ENCODE peak calls at places on chromosomes 12 and 14, in six cellular contexts. One of them, this sample, is unnamed.

GRCh38 chr12:93127107-93127560 is 198.0 kb upstream of the EEA1 start:
- DNase-seq in LNCaP clone FGC: no peak
- DNase-seq in right cardiac atrium: no peak
- DNase-seq in CD8-positive, alpha-beta memory T cell: no peak
- DNase-seq in BE2C: no peak
- DNase-seq in transverse colon: no peak
- DNase-seq in this sample: no peak

GRCh38 chr12:51825216-51825615 is 23.3 kb downstream of the FIGNL2 start:
- DNase-seq in LNCaP clone FGC: no peak
- DNase-seq in right cardiac atrium: no peak
- DNase-seq in CD8-positive, alpha-beta memory T cell: no peak
- DNase-seq in BE2C: no peak
- DNase-seq in transverse colon: no peak
- DNase-seq in this sample: no peak

GRCh38 chr12:46342562-46343033 is 30.0 kb downstream of the SLC38A2 start:
- DNase-seq in LNCaP clone FGC: no peak
- DNase-seq in right cardiac atrium: no peak
- DNase-seq in CD8-positive, alpha-beta memory T cell: no peak
- DNase-seq in BE2C: peak
- DNase-seq in transverse colon: peak
- DNase-seq in this sample: no peak

GRCh38 chr12:55516391-55516790 is 24.2 kb downstream of the OR6C68 start:
- DNase-seq in LNCaP clone FGC: no peak
- DNase-seq in right cardiac atrium: no peak
- DNase-seq in CD8-positive, alpha-beta memory T cell: no peak
- DNase-seq in BE2C: no peak
- DNase-seq in transverse colon: no peak
- DNase-seq in this sample: no peak

GRCh38 chr14:91252901-91253794 is 8.6 kb upstream of the GPR68 start:
- DNase-seq in LNCaP clone FGC: no peak
- DNase-seq in right cardiac atrium: peak
- DNase-seq in CD8-positive, alpha-beta memory T cell: peak
- DNase-seq in BE2C: peak
- DNase-seq in transverse colon: peak
- DNase-seq in this sample: peak

GRCh38 chr14:70073924-70074566 is 114.7 kb downstream of the SLC8A3 start:
- DNase-seq in LNCaP clone FGC: peak
- DNase-seq in right cardiac atrium: peak
- DNase-seq in CD8-positive, alpha-beta memory T cell: no peak
- DNase-seq in BE2C: peak
- DNase-seq in transverse colon: peak
- DNase-seq in this sample: no peak

GRCh38 chr12:11998944-11999315 is 71.8 kb upstream of the BCL2L14 start:
- DNase-seq in LNCaP clone FGC: no peak
- DNase-seq in right cardiac atrium: no peak
- DNase-seq in CD8-positive, alpha-beta memory T cell: no peak
- DNase-seq in BE2C: no peak
- DNase-seq in transverse colon: no peak
- DNase-seq in this sample: no peak

GRCh38 chr12:72264548-72265175 is 7.5 kb upstream of the TRHDE start:
- DNase-seq in LNCaP clone FGC: peak
- DNase-seq in right cardiac atrium: no peak
- DNase-seq in CD8-positive, alpha-beta memory T cell: no peak
- DNase-seq in BE2C: no peak
- DNase-seq in transverse colon: no peak
- DNase-seq in this sample: no peak

GRCh38 chr12:103855036-103855712 is 14.1 kb upstream of the NT5DC3 start:
- DNase-seq in LNCaP clone FGC: no peak
- DNase-seq in right cardiac atrium: no peak
- DNase-seq in CD8-positive, alpha-beta memory T cell: no peak
- DNase-seq in BE2C: no peak
- DNase-seq in transverse colon: no peak
- DNase-seq in this sample: no peak

GRCh38 chr12:77591959-77592358 is 238.7 kb upstream of the NAV3 start:
- DNase-seq in LNCaP clone FGC: no peak
- DNase-seq in right cardiac atrium: no peak
- DNase-seq in CD8-positive, alpha-beta memory T cell: no peak
- DNase-seq in BE2C: no peak
- DNase-seq in transverse colon: no peak
- DNase-seq in this sample: no peak

GRCh38 chr14:75711134-75711795 is 50.2 kb downstream of the TTLL5 start:
- DNase-seq in LNCaP clone FGC: no peak
- DNase-seq in right cardiac atrium: peak
- DNase-seq in CD8-positive, alpha-beta memory T cell: no peak
- DNase-seq in BE2C: peak
- DNase-seq in transverse colon: no peak
- DNase-seq in this sample: no peak

GRCh38 chr12:84826925-84827324 is 85.7 kb downstream of the SLC6A15 start:
- DNase-seq in LNCaP clone FGC: no peak
- DNase-seq in right cardiac atrium: no peak
- DNase-seq in CD8-positive, alpha-beta memory T cell: no peak
- DNase-seq in BE2C: no peak
- DNase-seq in transverse colon: no peak
- DNase-seq in this sample: no peak

GRCh38 chr14:96077983-96078686 is 39.0 kb downstream of the C14orf132 start:
- DNase-seq in LNCaP clone FGC: no peak
- DNase-seq in right cardiac atrium: no peak
- DNase-seq in CD8-positive, alpha-beta memory T cell: no peak
- DNase-seq in BE2C: no peak
- DNase-seq in transverse colon: no peak
- DNase-seq in this sample: no peak

GRCh38 chr14:72513346-72513745 is 380.6 kb downstream of the DPF3 start:
- DNase-seq in LNCaP clone FGC: no peak
- DNase-seq in right cardiac atrium: no peak
- DNase-seq in CD8-positive, alpha-beta memory T cell: no peak
- DNase-seq in BE2C: no peak
- DNase-seq in transverse colon: no peak
- DNase-seq in this sample: no peak

GRCh38 chr12:15050664-15051063 is 77.8 kb downstream of the PDE6H start:
- DNase-seq in LNCaP clone FGC: no peak
- DNase-seq in right cardiac atrium: no peak
- DNase-seq in CD8-positive, alpha-beta memory T cell: no peak
- DNase-seq in BE2C: no peak
- DNase-seq in transverse colon: no peak
- DNase-seq in this sample: no peak

GRCh38 chr12:28882444-28882843 is 266.6 kb upstream of the FAR2 start:
- DNase-seq in LNCaP clone FGC: no peak
- DNase-seq in right cardiac atrium: no peak
- DNase-seq in CD8-positive, alpha-beta memory T cell: no peak
- DNase-seq in BE2C: no peak
- DNase-seq in transverse colon: no peak
- DNase-seq in this sample: no peak

GRCh38 chr12:131675126-131676080 is 35.5 kb upstream of the SFSWAP start:
- DNase-seq in LNCaP clone FGC: no peak
- DNase-seq in right cardiac atrium: no peak
- DNase-seq in CD8-positive, alpha-beta memory T cell: no peak
- DNase-seq in BE2C: no peak
- DNase-seq in transverse colon: no peak
- DNase-seq in this sample: no peak

GRCh38 chr14:65032319-65032718 is 45.6 kb downstream of the FNTB start:
- DNase-seq in LNCaP clone FGC: peak
- DNase-seq in right cardiac atrium: peak
- DNase-seq in CD8-positive, alpha-beta memory T cell: no peak
- DNase-seq in BE2C: no peak
- DNase-seq in transverse colon: peak
- DNase-seq in this sample: peak

GRCh38 chr12:82973601-82974000 is 286.9 kb downstream of the TMTC2 start:
- DNase-seq in LNCaP clone FGC: no peak
- DNase-seq in right cardiac atrium: no peak
- DNase-seq in CD8-positive, alpha-beta memory T cell: no peak
- DNase-seq in BE2C: no peak
- DNase-seq in transverse colon: no peak
- DNase-seq in this sample: no peak

GRCh38 chr12:66803972-66804371 is 125.1 kb upstream of the GRIP1 start:
- DNase-seq in LNCaP clone FGC: no peak
- DNase-seq in right cardiac atrium: no peak
- DNase-seq in CD8-positive, alpha-beta memory T cell: no peak
- DNase-seq in BE2C: no peak
- DNase-seq in transverse colon: no peak
- DNase-seq in this sample: no peak

GRCh38 chr12:26158078-26158764 is 33.4 kb upstream of the BHLHE41 start:
- DNase-seq in LNCaP clone FGC: no peak
- DNase-seq in right cardiac atrium: no peak
- DNase-seq in CD8-positive, alpha-beta memory T cell: no peak
- DNase-seq in BE2C: peak
- DNase-seq in transverse colon: no peak
- DNase-seq in this sample: no peak

GRCh38 chr14:69376439-69376838 is 21.7 kb downstream of the ERH start:
- DNase-seq in LNCaP clone FGC: no peak
- DNase-seq in right cardiac atrium: no peak
- DNase-seq in CD8-positive, alpha-beta memory T cell: no peak
- DNase-seq in BE2C: no peak
- DNase-seq in transverse colon: no peak
- DNase-seq in this sample: no peak

GRCh38 chr12:49580572-49581535 is 12.9 kb upstream of the MCRS1 start:
- DNase-seq in LNCaP clone FGC: peak
- DNase-seq in right cardiac atrium: peak
- DNase-seq in CD8-positive, alpha-beta memory T cell: peak
- DNase-seq in BE2C: peak
- DNase-seq in transverse colon: peak
- DNase-seq in this sample: peak

GRCh38 chr12:34298971-34299801 is 276.9 kb downstream of the ALG10 start:
- DNase-seq in LNCaP clone FGC: no peak
- DNase-seq in right cardiac atrium: peak
- DNase-seq in CD8-positive, alpha-beta memory T cell: no peak
- DNase-seq in BE2C: no peak
- DNase-seq in transverse colon: no peak
- DNase-seq in this sample: no peak

GRCh38 chr12:2324375-2324774 is 271.6 kb downstream of the CACNA1C start:
- DNase-seq in LNCaP clone FGC: no peak
- DNase-seq in right cardiac atrium: peak
- DNase-seq in CD8-positive, alpha-beta memory T cell: no peak
- DNase-seq in BE2C: peak
- DNase-seq in transverse colon: peak
- DNase-seq in this sample: no peak

GRCh38 chr12:12123209-12123608 is 52.5 kb downstream of the BCL2L14 start:
- DNase-seq in LNCaP clone FGC: no peak
- DNase-seq in right cardiac atrium: no peak
- DNase-seq in CD8-positive, alpha-beta memory T cell: no peak
- DNase-seq in BE2C: no peak
- DNase-seq in transverse colon: no peak
- DNase-seq in this sample: no peak

GRCh38 chr12:50733720-50734119 is 30.2 kb upstream of the ATF1 start:
- DNase-seq in LNCaP clone FGC: no peak
- DNase-seq in right cardiac atrium: no peak
- DNase-seq in CD8-positive, alpha-beta memory T cell: no peak
- DNase-seq in BE2C: no peak
- DNase-seq in transverse colon: no peak
- DNase-seq in this sample: no peak

GRCh38 chr12:98422809-98423208 is 92.6 kb upstream of the TMPO start:
- DNase-seq in LNCaP clone FGC: no peak
- DNase-seq in right cardiac atrium: no peak
- DNase-seq in CD8-positive, alpha-beta memory T cell: no peak
- DNase-seq in BE2C: peak
- DNase-seq in transverse colon: peak
- DNase-seq in this sample: no peak

GRCh38 chr14:103928011-103928890 is at the start of gene TDRD9:
- DNase-seq in LNCaP clone FGC: no peak
- DNase-seq in right cardiac atrium: no peak
- DNase-seq in CD8-positive, alpha-beta memory T cell: no peak
- DNase-seq in BE2C: no peak
- DNase-seq in transverse colon: no peak
- DNase-seq in this sample: no peak
- H3K4me3 ChIP-seq in LNCaP clone FGC: no peak
- H3K4me3 ChIP-seq in right cardiac atrium: no peak
- H3K4me3 ChIP-seq in CD8-positive, alpha-beta memory T cell: no peak
- H3K4me3 ChIP-seq in BE2C: no peak
- H3K4me3 ChIP-seq in transverse colon: no peak
- H3K4me3 ChIP-seq in this sample: peak

DNA sequence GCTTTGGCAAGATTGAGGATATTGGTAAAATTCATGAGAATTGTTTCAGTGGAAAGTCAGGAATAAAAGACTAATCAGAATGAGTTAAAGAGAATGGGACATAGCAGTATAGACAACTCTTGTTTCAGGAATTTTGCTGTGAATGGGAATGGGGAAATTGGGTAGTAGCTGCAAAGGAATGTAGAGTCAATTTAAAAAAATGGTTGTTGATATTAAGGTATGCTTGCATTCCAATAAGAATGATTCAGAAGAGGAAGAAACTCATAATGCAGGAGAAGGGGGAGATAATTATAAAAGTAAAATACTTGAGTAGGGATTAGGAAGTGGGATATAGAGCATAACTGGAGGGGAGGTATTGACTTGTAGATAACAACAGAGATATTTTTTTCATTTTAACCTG is 40.7 kb downstream of the MNAT1 start:
- DNase-seq in LNCaP clone FGC: no peak
- DNase-seq in right cardiac atrium: no peak
- DNase-seq in CD8-positive, alpha-beta memory T cell: no peak
- DNase-seq in BE2C: no peak
- DNase-seq in transverse colon: no peak
- DNase-seq in this sample: no peak
- H3K4me3 ChIP-seq in LNCaP clone FGC: no peak
- H3K4me3 ChIP-seq in right cardiac atrium: no peak
- H3K4me3 ChIP-seq in CD8-positive, alpha-beta memory T cell: no peak
- H3K4me3 ChIP-seq in BE2C: no peak
- H3K4me3 ChIP-seq in transverse colon: no peak
- H3K4me3 ChIP-seq in this sample: no peak

DNA sequence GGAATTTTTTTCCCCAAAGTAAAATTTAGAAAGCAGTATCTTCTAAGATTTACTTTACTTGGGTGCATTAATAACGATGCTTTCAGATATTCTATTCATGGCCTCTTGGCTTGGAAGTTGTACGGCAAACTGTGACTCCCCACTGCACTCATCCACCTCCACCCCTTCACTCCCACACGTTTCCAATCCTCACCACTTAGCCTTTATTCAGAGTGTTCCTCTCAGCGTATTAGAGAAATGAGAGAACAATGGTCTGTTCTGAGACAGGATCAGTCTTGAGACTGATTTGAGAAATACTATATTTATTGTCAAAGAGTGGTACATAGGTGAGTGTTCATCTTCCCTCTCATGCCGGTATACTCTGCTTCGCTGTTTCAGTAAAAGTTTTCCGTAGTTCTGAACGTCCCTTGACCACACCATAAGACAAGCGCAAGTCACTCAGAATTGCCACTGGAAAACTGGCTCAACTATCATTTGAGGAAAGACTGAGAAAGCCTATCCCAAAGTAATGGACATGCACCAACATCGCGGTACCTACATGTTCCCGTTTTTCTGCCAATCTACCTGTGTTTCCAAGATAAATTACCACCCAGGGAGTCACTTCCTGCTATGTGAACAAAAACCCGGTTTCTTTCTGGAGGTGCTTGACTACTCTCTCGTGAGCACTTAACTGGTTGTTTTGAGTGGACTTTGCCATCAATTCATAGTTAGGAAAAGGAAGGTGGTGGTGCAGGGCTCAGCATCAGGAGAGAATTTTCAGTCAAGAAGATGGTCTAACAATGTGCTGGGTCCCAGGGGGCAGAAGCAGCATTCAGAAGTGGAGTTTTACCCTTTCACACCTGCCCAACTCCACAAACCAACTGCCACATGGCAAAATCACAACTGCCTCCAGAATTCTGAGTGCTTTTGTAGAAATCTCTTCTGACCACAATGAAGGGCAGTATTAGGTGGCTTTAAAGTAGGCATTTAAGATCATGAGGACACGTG is 1.5 kb downstream of the EGLN3 start:
- DNase-seq in LNCaP clone FGC: no peak
- DNase-seq in right cardiac atrium: no peak
- DNase-seq in CD8-positive, alpha-beta memory T cell: no peak
- DNase-seq in BE2C: no peak
- DNase-seq in transverse colon: no peak
- DNase-seq in this sample: no peak
- H3K4me3 ChIP-seq in LNCaP clone FGC: peak
- H3K4me3 ChIP-seq in right cardiac atrium: peak
- H3K4me3 ChIP-seq in CD8-positive, alpha-beta memory T cell: peak
- H3K4me3 ChIP-seq in BE2C: peak
- H3K4me3 ChIP-seq in transverse colon: peak
- H3K4me3 ChIP-seq in this sample: peak

GRCh38 chr14:104925941-104926609 is 1.4 kb downstream of the PLD4 start:
- DNase-seq in LNCaP clone FGC: no peak
- DNase-seq in right cardiac atrium: no peak
- DNase-seq in CD8-positive, alpha-beta memory T cell: no peak
- DNase-seq in BE2C: no peak
- DNase-seq in transverse colon: no peak
- DNase-seq in this sample: no peak
- H3K4me3 ChIP-seq in LNCaP clone FGC: no peak
- H3K4me3 ChIP-seq in right cardiac atrium: no peak
- H3K4me3 ChIP-seq in CD8-positive, alpha-beta memory T cell: no peak
- H3K4me3 ChIP-seq in BE2C: no peak
- H3K4me3 ChIP-seq in transverse colon: no peak
- H3K4me3 ChIP-seq in this sample: no peak

This sample was measured in left ventricle myocardium inferior.